ENCODE peak calls at places on chromosome 13, in nine cellular contexts. U is neural progenitor cell; J is NCI-H187; X is T47D; R is smooth muscle cell of the brain vasculature; F is mesendoderm; K is CD4-positive, alpha-beta T cell; Y is activated CD4-positive, alpha-beta T cell treated with anti-CD3 and anti-CD28 coated beads, Interleukin-2, amount 50 U/mL, for 24 hours; S is H54. C is an unnamed sample.

GRCh38 chr13:26062853-26063444 is 11.1 kb upstream of the SHISA2 start:
- DNase-seq in Y (peak), J (no peak), F (peak), K (peak), X (peak), U (peak), R (no peak), S (no peak), C (no peak)

GRCh38 chr13:112690242-112690943 is 555 bp downstream of the ATP11A start:
- DNase-seq in X (peak), S (peak), Y (no peak), U (peak), K (no peak), J (peak), F (no peak), R (no peak), C (peak)

GRCh38 chr13:24134772-24135171 is 25.7 kb upstream of the SPATA13 start:
- DNase-seq in S (no peak), X (no peak), J (no peak), R (no peak), Y (no peak), F (no peak), U (no peak), K (no peak), C (no peak)

GRCh38 chr13:23865898-23866297 is 23.3 kb downstream of the MIPEP start:
- DNase-seq in Y (no peak), U (no peak), R (no peak), X (no peak), J (no peak), K (no peak), S (no peak), F (no peak), C (no peak)

GRCh38 chr13:23695711-23696512 is 125.7 kb downstream of the TNFRSF19 start:
- DNase-seq in S (no peak), J (peak), R (no peak), X (no peak), Y (peak), F (no peak), U (no peak), K (peak), C (peak)

GRCh38 chr13:85631801-85632200 is 167.4 kb downstream of the SLITRK6 start:
- DNase-seq in R (no peak), U (no peak), X (no peak), J (no peak), Y (no peak), F (no peak), S (no peak), K (no peak), C (no peak)

GRCh38 chr13:66264976-66265375 is 965.2 kb downstream of the PCDH9 start:
- DNase-seq in Y (no peak), R (no peak), S (no peak), K (no peak), X (no peak), F (no peak), J (no peak), U (peak), C (no peak)

GRCh38 chr13:57857945-57858344 is 226.4 kb downstream of the PCDH17 start:
- DNase-seq in F (no peak), X (no peak), R (no peak), Y (no peak), K (no peak), U (no peak), S (no peak), J (no peak), C (no peak)

GRCh38 chr13:100280681-100281080 is 191.8 kb downstream of the PCCA start:
- DNase-seq in J (no peak), S (peak), X (no peak), F (no peak), U (no peak), K (no peak), R (no peak), Y (no peak), C (no peak)

GRCh38 chr13:95535243-95535642 is 17.3 kb upstream of the CLDN10 start:
- DNase-seq in X (peak), J (no peak), F (peak), U (no peak), Y (no peak), R (no peak), S (peak), K (no peak), C (no peak)

GRCh38 chr13:113820813-113821651 is 42.8 kb downstream of the GAS6 start:
- DNase-seq in J (peak), Y (no peak), F (no peak), K (no peak), U (no peak), X (no peak), R (peak), S (peak), C (no peak)

GRCh38 chr13:23766199-23766771 is 122.9 kb downstream of the MIPEP start:
- DNase-seq in X (no peak), S (no peak), F (no peak), K (no peak), J (no peak), Y (no peak), R (no peak), U (no peak), C (no peak)

GRCh38 chr13:73870036-73870741 is 264.0 kb downstream of the KLF12 start:
- DNase-seq in S (no peak), R (no peak), U (no peak), Y (no peak), K (no peak), X (no peak), F (no peak), J (no peak), C (no peak)

GRCh38 chr13:29472317-29472961 is 123.0 kb downstream of the SLC7A1 start:
- DNase-seq in X (peak), S (peak), K (no peak), Y (peak), J (no peak), U (peak), R (no peak), F (peak), C (peak)

GRCh38 chr13:99650410-99650809 is 149.1 kb downstream of the TM9SF2 start:
- DNase-seq in Y (no peak), X (no peak), R (no peak), J (no peak), U (no peak), K (no peak), S (no peak), F (no peak), C (no peak)

GRCh38 chr13:29605860-29606526 is 10.5 kb upstream of the SLC7A1 start:
- DNase-seq in X (no peak), F (peak), J (no peak), Y (no peak), U (no peak), S (no peak), K (no peak), R (no peak), C (no peak)

GRCh38 chr13:114127473-114128347 is 4.7 kb downstream of the RASA3 start:
- DNase-seq in S (no peak), F (no peak), K (no peak), J (no peak), Y (no peak), U (no peak), R (no peak), X (no peak), C (no peak)

GRCh38 chr13:98285317-98285716 is 108.2 kb upstream of the RNF113B start:
- DNase-seq in X (no peak), F (peak), Y (no peak), S (no peak), K (no peak), U (no peak), R (no peak), J (peak), C (no peak)

GRCh38 chr13:70568571-70568970 is 460.3 kb upstream of the KLHL1 start:
- DNase-seq in X (peak), R (peak), Y (no peak), K (no peak), S (peak), F (peak), J (no peak), U (peak), C (no peak)

GRCh38 chr13:95784161-95784880 is 107.4 kb downstream of the DNAJC3 start:
- DNase-seq in X (no peak), J (no peak), S (peak), K (no peak), U (no peak), F (peak), Y (no peak), R (peak), C (no peak)

GRCh38 chr13:67515895-67516294 is 285.8 kb upstream of the PCDH9 start:
- DNase-seq in K (no peak), R (peak), X (peak), F (no peak), Y (no peak), J (no peak), U (no peak), S (no peak), C (no peak)

GRCh38 chr13:33109801-33110200 is 93.6 kb downstream of the KL start:
- DNase-seq in K (no peak), S (no peak), X (no peak), R (no peak), U (peak), Y (no peak), J (no peak), F (peak), C (no peak)

GRCh38 chr13:30864352-30865130 is 41.5 kb upstream of the MEDAG start:
- DNase-seq in Y (no peak), S (no peak), R (peak), X (no peak), K (no peak), F (peak), U (peak), J (no peak), C (no peak)

GRCh38 chr13:99392806-99393135 is 85.6 kb upstream of the GPR183 start:
- DNase-seq in U (no peak), Y (no peak), X (no peak), K (no peak), R (no peak), S (no peak), J (no peak), F (no peak), C (no peak)

GRCh38 chr13:110010433-110011135 is 224.2 kb upstream of the IRS2 start:
- DNase-seq in S (no peak), R (no peak), X (no peak), Y (no peak), F (no peak), J (peak), U (no peak), K (no peak), C (no peak)

GRCh38 chr13:33787051-33787591 is 30.8 kb upstream of the RFC3 start:
- DNase-seq in F (no peak), X (no peak), K (no peak), U (no peak), R (no peak), Y (no peak), S (no peak), J (no peak), C (no peak)

GRCh38 chr13:112455476-112456059 is 79.4 kb downstream of the SPACA7 start:
- DNase-seq in S (no peak), X (no peak), R (no peak), Y (no peak), F (no peak), U (no peak), J (no peak), K (no peak), C (no peak)